ENCODE peak calls at places on chromosomes 3 and 15, in eight cellular contexts. B is endodermal cell, A is heart left ventricle, R is neural progenitor cell, S is ascending aorta, X is psoas muscle, P is uterus, H is fibroblast of lung. L is an unnamed sample.

GRCh38 chr3:197590313-197590962 is 34.7 kb upstream of the BDH1 start:
- DNase-seq in B (peak; percentile 67), A (no peak), R (no peak), S (no peak), X (no peak), P (no peak), H (no peak), L (no peak)

GRCh38 chr15:48966595-48967301 is 3.0 kb upstream of the SHC4 start:
- DNase-seq in B (no peak), A (no peak), R (no peak), S (no peak), X (no peak), P (no peak), H (peak; percentile 64), L (peak; percentile 55)

GRCh38 chr3:150408232-150409124 is at the start of gene TSC22D2:
- DNase-seq in B (peak; percentile 97), A (peak; percentile 93), R (peak; percentile 97), S (peak; percentile 97), X (peak; percentile 90), P (peak; percentile 88), H (peak; percentile 94), L (peak; percentile 94)

GRCh38 chr3:150391200-150391599 is 16.9 kb upstream of the TSC22D2 start:
- DNase-seq in B (no peak), A (no peak), R (no peak), S (no peak), X (no peak), P (no peak), H (peak; percentile 46), L (no peak)

GRCh38 chr3:61964566-61964965 is 403.2 kb downstream of the PTPRG start:
- DNase-seq in B (no peak), A (no peak), R (no peak), S (no peak), X (no peak), P (no peak), H (no peak), L (no peak)

GRCh38 chr3:126540946-126541627 is 17.1 kb downstream of the CHST13 start:
- DNase-seq in B (peak; percentile 45), A (peak; percentile 10), R (no peak), S (peak; percentile 40), X (no peak), P (peak; percentile 0), H (no peak), L (peak; percentile 1)

GRCh38 chr3:99323940-99324339 is 314.5 kb upstream of the COL8A1 start:
- DNase-seq in B (no peak), A (no peak), R (no peak), S (no peak), X (no peak), P (no peak), H (no peak), L (no peak)

GRCh38 chr3:184691397-184692131 is 20.3 kb downstream of the MAGEF1 start:
- DNase-seq in B (no peak), A (peak; percentile 38), R (no peak), S (no peak), X (peak; percentile 35), P (peak; percentile 63), H (peak; percentile 51), L (no peak)

GRCh38 chr3:151538706-151539403 is 78.0 kb upstream of the IGSF10 start:
- DNase-seq in B (no peak), A (no peak), R (peak; percentile 39), S (peak; percentile 63), X (no peak), P (peak; percentile 19), H (peak; percentile 64), L (no peak)

GRCh38 chr3:15217011-15217671 is 11.1 kb downstream of the CAPN7 start:
- DNase-seq in B (no peak), A (no peak), R (no peak), S (no peak), X (no peak), P (no peak), H (no peak), L (no peak)

GRCh38 chr3:15217841-15218267 is 11.8 kb downstream of the CAPN7 start:
- DNase-seq in B (no peak), A (no peak), R (no peak), S (no peak), X (no peak), P (no peak), H (no peak), L (no peak)

GRCh38 chr3:15215996-15216395 is 9.9 kb downstream of the CAPN7 start:
- DNase-seq in B (no peak), A (no peak), R (no peak), S (no peak), X (no peak), P (no peak), H (peak; percentile 31), L (no peak)

GRCh38 chr3:15211934-15212333 is 5.9 kb downstream of the CAPN7 start:
- DNase-seq in B (no peak), A (no peak), R (no peak), S (no peak), X (no peak), P (no peak), H (no peak), L (no peak)

DNA sequence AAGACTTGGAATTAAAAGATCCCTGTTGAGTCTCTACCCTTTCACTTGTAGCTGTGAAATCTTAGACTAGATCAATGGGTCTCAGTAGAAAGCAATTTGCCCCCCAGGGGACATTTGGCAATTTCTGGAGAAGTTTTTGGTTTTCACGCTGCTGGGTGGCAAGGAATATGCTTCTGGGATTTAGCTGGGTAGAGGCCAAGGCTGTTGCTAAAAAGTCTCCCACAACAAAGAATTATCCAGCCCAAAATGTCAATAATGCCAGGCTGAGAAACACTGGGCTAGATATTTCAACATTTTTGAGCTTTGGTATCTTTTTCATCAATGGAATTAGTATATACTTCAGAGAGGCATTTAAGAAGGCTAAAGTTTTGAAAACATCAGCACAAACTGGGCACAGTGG is 8.7 kb downstream of the CAPN7 start:
- DNase-seq in B (no peak), A (no peak), R (no peak), S (no peak), X (no peak), P (no peak), H (no peak), L (no peak)
- H3K36me3 ChIP-seq in B (peaks cover 86% of the 10 kb centered on the region), A (peaks cover 42% of the 10 kb centered on the region), R (peaks cover 11% of the 10 kb centered on the region), S (peaks cover 47% of the 10 kb centered on the region), X (peaks cover 97% of the 10 kb centered on the region), P (no peaks in the 10 kb centered on the region), H (no peaks in the 10 kb centered on the region), L (peaks cover 49% of the 10 kb centered on the region)

DNA sequence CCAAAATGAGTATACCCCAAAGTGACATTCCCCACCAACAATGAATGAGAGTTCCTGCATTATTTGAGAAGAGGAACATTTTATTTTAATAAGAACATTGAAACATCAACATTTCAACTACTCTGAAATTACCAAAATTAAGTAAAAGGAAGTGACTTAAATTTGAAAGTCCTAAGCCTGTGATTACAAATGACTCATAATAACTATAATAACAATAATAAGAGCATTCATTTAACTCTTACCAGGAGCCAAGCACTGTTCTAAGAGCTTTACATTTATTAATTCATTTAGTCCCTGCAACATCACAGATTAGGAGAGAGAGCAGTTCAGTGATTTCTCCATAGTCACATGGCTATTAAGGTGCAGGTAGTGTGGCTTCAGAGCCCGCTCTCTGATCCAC is 32.5 kb downstream of the LRRC28 start:
- DNase-seq in B (no peak), A (no peak), R (no peak), S (no peak), X (no peak), P (no peak), H (peak; percentile 21), L (no peak)
- H3K27ac ChIP-seq in B (no peak overlapping the region), A (no peak overlapping the region), R (no peak overlapping the region), S (peak overlapping the region; percentile 22), X (no peak overlapping the region), P (no peak overlapping the region), H (no peak overlapping the region), L (no peak overlapping the region)

GRCh38 chr3:185943363-185944106 is 5.7 kb upstream of the TRA2B start:
- DNase-seq in B (peak; percentile 98), A (peak; percentile 75), R (peak; percentile 80), S (peak; percentile 93), X (peak; percentile 88), P (peak; percentile 85), H (peak; percentile 75), L (peak; percentile 86)
- H3K4me3 ChIP-seq in B (no peak overlapping the region), A (peak overlapping the region; percentile 22), R (no peak overlapping the region), S (no peak overlapping the region), X (peak overlapping the region; percentile 13), P (no peak overlapping the region), H (no peak overlapping the region), L (no peak overlapping the region)

DNA sequence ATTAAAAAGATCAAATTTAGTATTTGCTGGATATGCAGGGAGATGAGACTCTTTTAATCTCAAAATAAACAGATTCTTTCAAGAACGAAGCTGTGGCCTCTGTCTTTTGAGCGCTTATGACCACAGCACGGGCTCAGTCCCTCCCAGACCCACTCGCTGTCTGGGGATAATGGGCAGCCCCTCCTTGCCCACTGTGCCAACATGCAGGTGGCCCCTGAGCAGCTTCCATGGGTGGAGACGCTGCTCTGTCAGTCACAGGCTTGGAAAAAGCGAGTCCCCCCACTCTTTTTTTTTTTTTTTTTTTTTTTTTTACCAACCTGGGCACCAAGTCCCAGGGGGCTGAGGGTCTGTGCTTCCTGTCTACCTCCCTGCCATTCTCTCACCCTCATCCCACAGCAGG is 150.9 kb downstream of the LRRK1 start:
- DNase-seq in B (no peak), A (no peak), R (no peak), S (no peak), X (no peak), P (no peak), H (no peak), L (peak; percentile 17)
- H3K36me3 ChIP-seq in B (no peaks in the 10 kb centered on the region), A (no peaks in the 10 kb centered on the region), R (no peaks in the 10 kb centered on the region), S (peaks cover 5% of the 10 kb centered on the region), X (peaks cover 10% of the 10 kb centered on the region), P (no peaks in the 10 kb centered on the region), H (peaks cover 6% of the 10 kb centered on the region), L (no peaks in the 10 kb centered on the region)

GRCh38 chr3:182741214-182741613 is 52.1 kb upstream of the ATP11B start:
- DNase-seq in B (no peak), A (no peak), R (no peak), S (no peak), X (no peak), P (no peak), H (no peak), L (no peak)

GRCh38 chr3:182740710-182741109 is 52.6 kb upstream of the ATP11B start:
- DNase-seq in B (no peak), A (no peak), R (no peak), S (no peak), X (no peak), P (no peak), H (no peak), L (peak; percentile 95)

GRCh38 chr3:182738583-182739514 is 54.5 kb upstream of the ATP11B start:
- DNase-seq in B (no peak), A (no peak), R (no peak), S (no peak), X (no peak), P (no peak), H (no peak), L (no peak)

GRCh38 chr3:182735672-182736071 is 57.6 kb upstream of the ATP11B start:
- DNase-seq in B (no peak), A (no peak), R (no peak), S (no peak), X (no peak), P (no peak), H (no peak), L (no peak)

DNA sequence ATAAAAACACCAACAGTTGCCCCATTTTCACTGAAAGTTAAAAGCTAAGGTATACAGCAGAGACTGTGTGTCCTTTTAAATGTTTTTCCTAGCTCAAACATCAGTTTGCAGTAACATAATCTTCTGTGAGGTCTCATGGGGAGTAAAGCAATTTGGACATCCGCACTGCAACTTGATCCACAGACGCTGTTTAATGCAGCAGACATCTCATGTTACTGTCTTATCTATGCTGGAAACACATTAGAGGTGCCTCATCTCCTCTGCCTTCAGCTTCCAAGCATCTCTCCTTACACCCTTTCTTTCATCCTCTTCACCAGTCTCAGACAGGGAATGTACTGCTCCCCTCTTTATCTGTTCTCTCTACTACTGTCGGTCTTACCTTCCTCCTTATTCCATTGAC is 53.7 kb upstream of the ATP11B start:
- DNase-seq in B (no peak), A (no peak), R (no peak), S (no peak), X (no peak), P (no peak), H (peak; percentile 37), L (peak; percentile 73)
- H3K27ac ChIP-seq in B (no peak overlapping the region), A (no peak overlapping the region), R (no peak overlapping the region), S (no peak overlapping the region), X (peak overlapping the region; percentile 66), P (no peak overlapping the region), H (no peak overlapping the region), L (peak overlapping the region; percentile 95)